ENCODE peak calls at places on chromosomes 3 and 15, in ten cellular contexts. J, D, W, P, G, C, T, U, Z and X are unnamed samples.

GRCh38 chr15:38197553-38197952 is 55.1 kb upstream of the SPRED1 start:
- DNase-seq in J (no peak), D (no peak), W (no peak), P (no peak), G (no peak), C (no peak), T (no peak), U (no peak), Z (no peak), X (no peak)

GRCh38 chr3:128499724-128500275 is 6.8 kb upstream of the GATA2 start:
- DNase-seq in J (no peak), D (no peak), W (no peak), P (no peak), G (no peak), C (no peak), T (peak; percentile 55), U (no peak), Z (no peak), X (peak; percentile 37)

GRCh38 chr3:46955801-46956259 is 20.7 kb downstream of the CCDC12 start:
- DNase-seq in J (no peak), D (no peak), W (no peak), P (no peak), G (peak; percentile 60), C (no peak), T (no peak), U (no peak), Z (no peak), X (no peak)

GRCh38 chr3:18301781-18302180 is 123.4 kb downstream of the SATB1 start:
- DNase-seq in J (no peak), D (no peak), W (no peak), P (no peak), G (no peak), C (no peak), T (no peak), U (no peak), Z (no peak), X (no peak)

GRCh38 chr3:115814006-115814405 is 190.7 kb downstream of the GAP43 start:
- DNase-seq in J (no peak), D (no peak), W (no peak), P (no peak), G (no peak), C (no peak), T (no peak), U (no peak), Z (no peak), X (no peak)

GRCh38 chr3:87435926-87436630 is 159.7 kb upstream of the POU1F1 start:
- DNase-seq in J (no peak), D (no peak), W (no peak), P (no peak), G (no peak), C (no peak), T (peak; percentile 12), U (no peak), Z (peak; percentile 32), X (no peak)

GRCh38 chr3:16768956-16769355 is 115.8 kb upstream of the PLCL2 start:
- DNase-seq in J (no peak), D (no peak), W (no peak), P (peak; percentile 54), G (no peak), C (no peak), T (peak; percentile 9), U (peak; percentile 41), Z (no peak), X (no peak)

GRCh38 chr3:5376761-5377160 is 189.3 kb downstream of the EDEM1 start:
- DNase-seq in J (peak; percentile 74), D (no peak), W (peak; percentile 7), P (no peak), G (no peak), C (no peak), T (no peak), U (peak; percentile 13), Z (no peak), X (no peak)

GRCh38 chr3:186589856-186590579 is 19.5 kb downstream of the DNAJB11 start:
- DNase-seq in J (no peak), D (no peak), W (peak; percentile 42), P (peak; percentile 57), G (no peak), C (no peak), T (no peak), U (no peak), Z (no peak), X (no peak)

GRCh38 chr3:195699148-195699771 is 21.5 kb upstream of the MUC20 start:
- DNase-seq in J (no peak), D (no peak), W (no peak), P (no peak), G (no peak), C (no peak), T (no peak), U (no peak), Z (no peak), X (no peak)

GRCh38 chr3:4940985-4941384 is 38.3 kb upstream of the BHLHE40 start:
- DNase-seq in J (no peak), D (no peak), W (no peak), P (no peak), G (no peak), C (no peak), T (no peak), U (no peak), Z (no peak), X (no peak)

GRCh38 chr3:153166206-153166605 is 4.2 kb downstream of the RAP2B start:
- DNase-seq in J (peak; percentile 27), D (no peak), W (no peak), P (peak; percentile 76), G (no peak), C (no peak), T (no peak), U (no peak), Z (no peak), X (no peak)

GRCh38 chr3:72907131-72907697 is 19.4 kb downstream of the GXYLT2 start:
- DNase-seq in J (peak; percentile 43), D (no peak), W (no peak), P (no peak), G (no peak), C (no peak), T (peak; percentile 84), U (no peak), Z (no peak), X (peak; percentile 86)

GRCh38 chr15:68560501-68561113 is 18.2 kb upstream of the CORO2B start:
- DNase-seq in J (no peak), D (no peak), W (no peak), P (no peak), G (no peak), C (no peak), T (no peak), U (no peak), Z (peak; percentile 67), X (no peak)